ENCODE peak calls at places on chromosomes 4 and X, in four cellular contexts. V, Z, R and F are unnamed samples.

GRCh38 chrX:103792916-103793540 is 16.4 kb downstream of the PLP1 start:
- DNase-seq in R (no peak), V (no peak), Z (no peak), F (no peak)

GRCh38 chr4:19266566-19266965 is 985.1 kb upstream of the SLIT2 start:
- DNase-seq in Z (no peak), R (no peak), V (no peak), F (no peak)

GRCh38 chr4:23333556-23333945 is 556.3 kb downstream of the PPARGC1A start:
- DNase-seq in V (no peak), Z (no peak), R (no peak), F (no peak)

GRCh38 chr4:167428172-167428571 is 193.9 kb upstream of the SPOCK3 start:
- DNase-seq in V (no peak), Z (no peak), R (no peak), F (peak; percentile 2)

GRCh38 chr4:153205757-153206156 is 1.5 kb downstream of the TRIM2 start:
- DNase-seq in Z (no peak), V (no peak), R (no peak), F (no peak)

GRCh38 chr4:141246243-141246642 is 25.5 kb downstream of the ZNF330 start:
- DNase-seq in R (no peak), Z (no peak), V (no peak), F (peak; percentile 21)

GRCh38 chr4:958836-959337 is 14.5 kb downstream of the DGKQ start:
- DNase-seq in R (no peak), Z (no peak), V (no peak), F (no peak)

GRCh38 chr4:128571747-128572146 is 237.8 kb upstream of the JADE1 start:
- DNase-seq in V (no peak), R (no peak), Z (no peak), F (peak; percentile 66)

GRCh38 chr4:100823066-100823992 is 305.5 kb upstream of the EMCN start:
- DNase-seq in V (peak; percentile 15), R (no peak), Z (no peak), F (no peak)

GRCh38 chr4:140837742-140838141 is 81.6 kb upstream of the TBC1D9 start:
- DNase-seq in V (no peak), R (peak; percentile 16), Z (no peak), F (no peak)

GRCh38 chr4:5979981-5980380 is 38.2 kb downstream of the C4orf50 start:
- DNase-seq in R (no peak), Z (no peak), V (no peak), F (no peak)

GRCh38 chr4:174835536-174835935 is 6.5 kb upstream of the GLRA3 start:
- DNase-seq in V (no peak), Z (no peak), R (no peak), F (no peak)

GRCh38 chr4:161208564-161208963 is 955.2 kb downstream of the FSTL5 start:
- DNase-seq in R (no peak), Z (no peak), V (no peak), F (no peak)

GRCh38 chr4:176443117-176443516 is 123.4 kb downstream of the SPCS3 start:
- DNase-seq in V (no peak), R (no peak), Z (no peak), F (peak; percentile 59)

GRCh38 chrX:37599735-37600134 is 28.3 kb downstream of the LANCL3 start:
- DNase-seq in Z (no peak), V (no peak), R (no peak), F (no peak)

GRCh38 chr4:147682755-147683154 is 1.2 kb downstream of the PRMT9 start:
- DNase-seq in V (no peak), R (no peak), Z (peak; percentile 13), F (no peak)

GRCh38 chrX:46758956-46759644 is at the start of gene SLC9A7:
- DNase-seq in V (peak; percentile 75), Z (peak; percentile 87), R (peak; percentile 85), F (peak; percentile 71)

GRCh38 chr4:71932941-71933340 is 98.9 kb upstream of the NPFFR2 start:
- DNase-seq in Z (no peak), V (no peak), R (no peak), F (no peak)

GRCh38 chr4:7303561-7303960 is 111.2 kb downstream of the SORCS2 start:
- DNase-seq in R (no peak), V (no peak), Z (no peak), F (no peak)

GRCh38 chr4:139655116-139655515 is 10.5 kb upstream of the MGST2 start:
- DNase-seq in R (peak; percentile 49), V (no peak), Z (peak; percentile 69), F (no peak)

GRCh38 chrX:53253293-53254020 is 27.9 kb downstream of the IQSEC2 start:
- DNase-seq in V (no peak), R (no peak), Z (no peak), F (no peak)

GRCh38 chr4:134777626-134778025 is 576.0 kb upstream of the PABPC4L start:
- DNase-seq in Z (no peak), V (no peak), R (no peak), F (no peak)

GRCh38 chr4:38464328-38464727 is 199.7 kb upstream of the KLF3 start:
- DNase-seq in Z (no peak), V (no peak), R (no peak), F (no peak)

GRCh38 chrX:7828594-7828993 is 14.4 kb upstream of the VCX start:
- DNase-seq in V (no peak), R (peak; percentile 21), Z (peak; percentile 21), F (no peak)

GRCh38 chr4:16607241-16607640 is 291.2 kb downstream of the LDB2 start:
- DNase-seq in Z (no peak), R (no peak), V (no peak), F (no peak)

GRCh38 chr4:136395212-136395722 is 1137.0 kb downstream of the PCDH18 start:
- DNase-seq in R (no peak), Z (no peak), V (no peak), F (no peak)

GRCh38 chr4:159070742-159071141 is 32.1 kb upstream of the RAPGEF2 start:
- DNase-seq in Z (no peak), R (no peak), V (no peak), F (no peak)

GRCh38 chrX:147953976-147954375 is 27.2 kb upstream of the FMR1NB start:
- DNase-seq in R (no peak), Z (no peak), V (no peak), F (no peak)